ENCODE peak calls at places on chromosomes 4 and X, in eight cellular contexts. B, K, E, C, V, D, G and H are unnamed samples.

GRCh38 chr4:184713887-184714286 is 20.0 kb downstream of the CENPU start:
- DNase-seq in C (no peak), D (no peak), E (no peak), K (no peak), V (no peak), B (no peak), G (no peak), H (no peak)

GRCh38 chr4:24980064-24980690 is 50.6 kb downstream of the LGI2 start:
- DNase-seq in V (no peak), D (peak; percentile 88), E (peak; percentile 89), C (peak; percentile 61), B (no peak), G (peak; percentile 52), K (peak; percentile 72), H (peak; percentile 54)

GRCh38 chr4:110049951-110050925 is 137.6 kb downstream of the EGF start:
- DNase-seq in K (peak; percentile 67), C (peak; percentile 58), V (no peak), B (no peak), E (peak; percentile 57), D (no peak), G (peak; percentile 8), H (peak; percentile 40)

GRCh38 chr4:15232725-15233597 is 194.9 kb upstream of the C1QTNF7 start:
- DNase-seq in C (no peak), D (no peak), V (no peak), G (peak; percentile 84), K (peak; percentile 20), E (peak; percentile 46), B (no peak), H (no peak)

GRCh38 chrX:125742811-125743210 is 423.1 kb downstream of the TEX13C start:
- DNase-seq in K (no peak), V (no peak), E (no peak), B (no peak), C (no peak), D (no peak), G (no peak), H (no peak)

GRCh38 chr4:149951501-149951900 is 126.7 kb upstream of the DCLK2 start:
- DNase-seq in C (no peak), G (no peak), D (no peak), B (no peak), V (no peak), K (no peak), E (no peak), H (no peak)

GRCh38 chrX:3788494-3789233 is 75.2 kb upstream of the PRKX start:
- DNase-seq in B (no peak), K (no peak), G (no peak), V (no peak), E (no peak), D (no peak), C (no peak), H (no peak)

GRCh38 chrX:44096666-44097065 is 123.5 kb upstream of the NDP start:
- DNase-seq in D (no peak), C (no peak), B (no peak), E (no peak), K (no peak), G (no peak), V (no peak), H (no peak)

GRCh38 chr4:111454961-111455360 is 690.3 kb upstream of the FAM241A start:
- DNase-seq in B (no peak), E (no peak), D (no peak), G (no peak), K (no peak), C (no peak), V (no peak), H (peak; percentile 11)

GRCh38 chrX:48864210-48864609 is 28.8 kb upstream of the PCSK1N start:
- DNase-seq in B (no peak), K (no peak), E (peak; percentile 36), V (no peak), C (no peak), D (peak; percentile 25), G (no peak), H (no peak)

GRCh38 chrX:55342533-55343501 is 78.1 kb upstream of the PAGE3 start:
- DNase-seq in K (peak; percentile 22), G (peak; percentile 45), V (peak; percentile 2), E (peak; percentile 2), B (no peak), D (no peak), C (peak; percentile 53), H (peak; percentile 39)

GRCh38 chr4:185039508-185040273 is 21.4 kb downstream of the HELT start:
- DNase-seq in E (peak; percentile 66), C (peak; percentile 39), K (peak; percentile 67), D (no peak), G (peak; percentile 65), B (peak; percentile 54), V (peak; percentile 30), H (peak; percentile 33)

GRCh38 chr4:40177591-40177990 is 19.2 kb upstream of the RHOH start:
- DNase-seq in G (no peak), E (no peak), C (no peak), V (no peak), B (no peak), D (no peak), K (no peak), H (no peak)

GRCh38 chr4:36716874-36717273 is 435.5 kb downstream of the DTHD1 start:
- DNase-seq in B (no peak), V (no peak), G (no peak), K (no peak), D (no peak), C (no peak), E (no peak), H (no peak)

GRCh38 chrX:136200466-136200865 is 50.7 kb downstream of the MAP7D3 start:
- DNase-seq in C (no peak), B (no peak), V (no peak), E (peak; percentile 60), D (no peak), G (no peak), K (no peak), H (no peak)

GRCh38 chr4:158578476-158578875 is 56.8 kb downstream of the RXFP1 start:
- DNase-seq in C (no peak), B (no peak), E (peak; percentile 48), G (no peak), D (no peak), V (no peak), K (no peak), H (no peak)

GRCh38 chrX:72685810-72686465 is 28.2 kb downstream of the PHKA1 start:
- DNase-seq in V (no peak), D (no peak), E (peak; percentile 38), C (peak; percentile 25), K (no peak), B (no peak), G (no peak), H (no peak)